ENCODE peak calls at places on chromosomes 1 and 21, in seven cellular contexts. Q is spleen, G is A549, U is uterus, K is H1, Y is NB4, T is adrenal gland. O is an unnamed sample.

GRCh38 chr21:26965567-26966359 is 1.1 kb downstream of the ADAMTS5 start:
- DNase-seq in Q (peak), G (no peak), U (peak), K (peak), Y (no peak), T (no peak), O (no peak)

GRCh38 chr1:117634631-117635030 is 28.8 kb downstream of the TENT5C start:
- DNase-seq in Q (peak), G (no peak), U (no peak), K (no peak), Y (no peak), T (no peak), O (no peak)

GRCh38 chr1:28886731-28887417 is 27.5 kb upstream of the EPB41 start:
- DNase-seq in Q (peak), G (peak), U (peak), K (peak), Y (peak), T (peak), O (peak)

GRCh38 chr21:42097860-42098259 is 26.7 kb downstream of the UMODL1 start:
- DNase-seq in Q (peak), G (peak), U (peak), K (no peak), Y (peak), T (peak), O (peak)

GRCh38 chr1:200628223-200628868 is 7.8 kb upstream of the KIF14 start:
- DNase-seq in Q (peak), G (no peak), U (no peak), K (no peak), Y (no peak), T (no peak), O (no peak)

GRCh38 chr1:226737819-226738420 is 1.2 kb downstream of the ITPKB start:
- DNase-seq in Q (peak), G (no peak), U (peak), K (peak), Y (peak), T (peak), O (peak)

GRCh38 chr1:113701429-113701828 is 57.9 kb downstream of the PHTF1 start:
- DNase-seq in Q (no peak), G (no peak), U (no peak), K (no peak), Y (peak), T (no peak), O (no peak)

GRCh38 chr1:160711528-160712311 is at the start of gene CD48:
- DNase-seq in Q (no peak), G (no peak), U (no peak), K (no peak), Y (peak), T (no peak), O (no peak)

GRCh38 chr1:222546091-222546490 is 1.8 kb downstream of the HHIPL2 start:
- DNase-seq in Q (no peak), G (no peak), U (no peak), K (no peak), Y (no peak), T (no peak), O (no peak)

GRCh38 chr1:109969430-109969829 is 15.1 kb upstream of the AHCYL1 start:
- DNase-seq in Q (no peak), G (no peak), U (no peak), K (no peak), Y (no peak), T (no peak), O (no peak)

GRCh38 chr1:199122532-199123311 is 483.9 kb downstream of the PTPRC start:
- DNase-seq in Q (no peak), G (no peak), U (no peak), K (no peak), Y (no peak), T (no peak), O (no peak)

GRCh38 chr1:79373481-79374132 is 367.1 kb upstream of the ADGRL4 start:
- DNase-seq in Q (no peak), G (no peak), U (no peak), K (no peak), Y (no peak), T (no peak), O (no peak)

GRCh38 chr1:193079187-193079586 is 19.8 kb downstream of the RO60 start:
- DNase-seq in Q (no peak), G (no peak), U (no peak), K (no peak), Y (no peak), T (no peak), O (peak)

GRCh38 chr21:19031956-19032355 is 628.4 kb upstream of the TMPRSS15 start:
- DNase-seq in Q (no peak), G (no peak), U (no peak), K (no peak), Y (no peak), T (no peak), O (no peak)

GRCh38 chr1:20365421-20366075 is 74.9 kb downstream of the VWA5B1 start:
- DNase-seq in Q (peak), G (no peak), U (no peak), K (no peak), Y (no peak), T (peak), O (no peak)
- TF ChIP-seq POLR2A in Q (no peak), G (no peak), U (no peak), K (no peak), Y (no peak), T (no peak), O (no peak)

DNA sequence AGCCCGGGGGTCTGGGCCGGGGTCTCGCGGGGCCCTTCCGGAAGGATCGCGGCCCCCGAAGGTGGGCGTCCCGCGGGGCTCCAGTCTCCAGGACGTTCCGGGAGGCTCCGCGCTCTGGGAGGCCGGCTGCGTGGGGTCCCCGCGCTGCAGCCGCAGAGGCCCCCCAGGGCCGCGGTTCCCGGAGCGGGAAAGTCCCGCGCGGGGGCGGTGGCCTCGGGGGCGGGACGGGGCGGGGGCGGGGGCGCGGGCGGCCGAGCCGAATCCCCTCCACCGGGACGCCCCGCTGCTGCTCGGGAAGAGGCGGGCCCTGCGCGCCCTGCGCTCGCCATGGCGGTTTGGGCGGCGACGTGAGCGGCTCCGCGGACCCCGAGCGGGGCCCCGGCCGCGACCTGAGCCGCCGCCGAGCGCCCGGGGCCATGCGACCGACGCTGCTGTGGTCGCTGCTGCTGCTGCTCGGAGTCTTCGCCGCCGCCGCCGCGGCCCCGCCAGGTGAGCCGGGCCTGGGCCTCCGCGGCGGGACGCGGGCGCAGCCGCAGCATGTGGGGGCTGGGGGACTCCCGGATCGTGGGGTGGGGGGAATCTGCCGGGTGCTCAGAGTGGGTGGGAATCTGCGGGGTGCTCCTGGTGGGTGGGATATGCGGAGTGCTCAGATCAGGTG is at the start of gene IFNGR2:
- DNase-seq in Q (peak), G (no peak), U (no peak), K (peak), Y (peak), T (peak), O (peak)
- TF ChIP-seq POLR2A in Q (no peak), G (peak), U (peak), K (no peak), Y (peak), T (no peak), O (no peak)

GRCh38 chr1:26945138-26945537 is 15.1 kb downstream of the KDF1 start:
- DNase-seq in Q (peak), G (no peak), U (no peak), K (no peak), Y (no peak), T (no peak), O (no peak)
- TF ChIP-seq POLR2A in Q (no peak), G (no peak), U (no peak), K (no peak), Y (no peak), T (no peak), O (no peak)

GRCh38 chr1:41496080-41497055 is 11.9 kb upstream of the EDN2 start:
- DNase-seq in Q (peak), G (no peak), U (peak), K (peak), Y (peak), T (peak), O (peak)
- TF ChIP-seq POLR2A in Q (no peak), G (no peak), U (peak), K (no peak), Y (peak), T (no peak), O (no peak)